ENCODE peak calls at places on chromosomes 4 and X, in nine cellular contexts. One of them, this sample, is unnamed.

GRCh38 chr4:11632015-11632414 is 203.3 kb upstream of the HS3ST1 start:
- DNase-seq in GM23338: no peak
- DNase-seq in T-helper 9 cell: no peak
- DNase-seq in CD4-positive, alpha-beta memory T cell: no peak
- DNase-seq in ACHN: no peak
- DNase-seq in SIG-M5: no peak
- DNase-seq in stimulated activated CD4-positive, alpha-beta T cell treated with anti-CD3 and anti-CD28 coated beads, TNF-alpha, amount 100 ng/mL, for 1 hour: no peak
- DNase-seq in effector CD4-positive, alpha-beta T cell: no peak
- DNase-seq in A172: no peak
- DNase-seq in this sample: no peak

GRCh38 chr4:128528793-128529553 is 241.4 kb upstream of the PGRMC2 start:
- DNase-seq in GM23338: peak
- DNase-seq in effector CD4-positive, alpha-beta T cell: no peak
- DNase-seq in T-helper 9 cell: no peak
- DNase-seq in A172: peak
- DNase-seq in CD4-positive, alpha-beta memory T cell: no peak
- DNase-seq in stimulated activated CD4-positive, alpha-beta T cell treated with anti-CD3 and anti-CD28 coated beads, TNF-alpha, amount 100 ng/mL, for 1 hour: no peak
- DNase-seq in SIG-M5: no peak
- DNase-seq in ACHN: peak
- DNase-seq in this sample: peak

GRCh38 chrX:153941331-153942252 is 2.9 kb downstream of the RENBP start:
- DNase-seq in SIG-M5: no peak
- DNase-seq in effector CD4-positive, alpha-beta T cell: no peak
- DNase-seq in ACHN: no peak
- DNase-seq in GM23338: peak
- DNase-seq in CD4-positive, alpha-beta memory T cell: no peak
- DNase-seq in stimulated activated CD4-positive, alpha-beta T cell treated with anti-CD3 and anti-CD28 coated beads, TNF-alpha, amount 100 ng/mL, for 1 hour: no peak
- DNase-seq in T-helper 9 cell: no peak
- DNase-seq in A172: no peak
- DNase-seq in this sample: no peak

GRCh38 chr4:108168672-108169562 is at the start of gene LEF1:
- DNase-seq in A172: peak
- DNase-seq in GM23338: peak
- DNase-seq in T-helper 9 cell: peak
- DNase-seq in CD4-positive, alpha-beta memory T cell: peak
- DNase-seq in stimulated activated CD4-positive, alpha-beta T cell treated with anti-CD3 and anti-CD28 coated beads, TNF-alpha, amount 100 ng/mL, for 1 hour: no peak
- DNase-seq in effector CD4-positive, alpha-beta T cell: peak
- DNase-seq in ACHN: peak
- DNase-seq in SIG-M5: no peak
- DNase-seq in this sample: peak

GRCh38 chr4:153514001-153514526 is 47.9 kb downstream of the TMEM131L start:
- DNase-seq in effector CD4-positive, alpha-beta T cell: no peak
- DNase-seq in ACHN: peak
- DNase-seq in stimulated activated CD4-positive, alpha-beta T cell treated with anti-CD3 and anti-CD28 coated beads, TNF-alpha, amount 100 ng/mL, for 1 hour: no peak
- DNase-seq in GM23338: no peak
- DNase-seq in CD4-positive, alpha-beta memory T cell: no peak
- DNase-seq in A172: peak
- DNase-seq in T-helper 9 cell: no peak
- DNase-seq in SIG-M5: no peak
- DNase-seq in this sample: peak

GRCh38 chr4:184680698-184681097 is 31.2 kb downstream of the PRIMPOL start:
- DNase-seq in SIG-M5: no peak
- DNase-seq in effector CD4-positive, alpha-beta T cell: no peak
- DNase-seq in CD4-positive, alpha-beta memory T cell: no peak
- DNase-seq in GM23338: no peak
- DNase-seq in A172: no peak
- DNase-seq in T-helper 9 cell: no peak
- DNase-seq in ACHN: no peak
- DNase-seq in stimulated activated CD4-positive, alpha-beta T cell treated with anti-CD3 and anti-CD28 coated beads, TNF-alpha, amount 100 ng/mL, for 1 hour: no peak
- DNase-seq in this sample: no peak

GRCh38 chr4:38869511-38869910 is 1.9 kb downstream of the FAM114A1 start:
- DNase-seq in T-helper 9 cell: no peak
- DNase-seq in stimulated activated CD4-positive, alpha-beta T cell treated with anti-CD3 and anti-CD28 coated beads, TNF-alpha, amount 100 ng/mL, for 1 hour: no peak
- DNase-seq in ACHN: no peak
- DNase-seq in GM23338: no peak
- DNase-seq in CD4-positive, alpha-beta memory T cell: no peak
- DNase-seq in SIG-M5: no peak
- DNase-seq in A172: no peak
- DNase-seq in effector CD4-positive, alpha-beta T cell: no peak
- DNase-seq in this sample: peak

GRCh38 chr4:169337510-169337909 is 66.8 kb upstream of the SH3RF1 start:
- DNase-seq in A172: no peak
- DNase-seq in stimulated activated CD4-positive, alpha-beta T cell treated with anti-CD3 and anti-CD28 coated beads, TNF-alpha, amount 100 ng/mL, for 1 hour: no peak
- DNase-seq in CD4-positive, alpha-beta memory T cell: no peak
- DNase-seq in effector CD4-positive, alpha-beta T cell: no peak
- DNase-seq in ACHN: no peak
- DNase-seq in T-helper 9 cell: no peak
- DNase-seq in GM23338: no peak
- DNase-seq in SIG-M5: no peak
- DNase-seq in this sample: peak

GRCh38 chrX:21723097-21723496 is 34.8 kb downstream of the SMPX start:
- DNase-seq in GM23338: peak
- DNase-seq in A172: peak
- DNase-seq in ACHN: no peak
- DNase-seq in CD4-positive, alpha-beta memory T cell: no peak
- DNase-seq in T-helper 9 cell: no peak
- DNase-seq in SIG-M5: no peak
- DNase-seq in effector CD4-positive, alpha-beta T cell: no peak
- DNase-seq in stimulated activated CD4-positive, alpha-beta T cell treated with anti-CD3 and anti-CD28 coated beads, TNF-alpha, amount 100 ng/mL, for 1 hour: no peak
- DNase-seq in this sample: no peak

GRCh38 chrX:40546870-40547269 is 33.9 kb upstream of the ATP6AP2 start:
- DNase-seq in GM23338: no peak
- DNase-seq in effector CD4-positive, alpha-beta T cell: no peak
- DNase-seq in T-helper 9 cell: no peak
- DNase-seq in stimulated activated CD4-positive, alpha-beta T cell treated with anti-CD3 and anti-CD28 coated beads, TNF-alpha, amount 100 ng/mL, for 1 hour: no peak
- DNase-seq in SIG-M5: no peak
- DNase-seq in CD4-positive, alpha-beta memory T cell: no peak
- DNase-seq in A172: no peak
- DNase-seq in ACHN: no peak
- DNase-seq in this sample: no peak

GRCh38 chrX:41559662-41560061 is 112.5 kb downstream of the NYX start:
- DNase-seq in SIG-M5: no peak
- DNase-seq in GM23338: no peak
- DNase-seq in effector CD4-positive, alpha-beta T cell: no peak
- DNase-seq in ACHN: no peak
- DNase-seq in A172: peak
- DNase-seq in CD4-positive, alpha-beta memory T cell: no peak
- DNase-seq in T-helper 9 cell: no peak
- DNase-seq in stimulated activated CD4-positive, alpha-beta T cell treated with anti-CD3 and anti-CD28 coated beads, TNF-alpha, amount 100 ng/mL, for 1 hour: no peak
- DNase-seq in this sample: peak

GRCh38 chr4:3781193-3781886 is 15.2 kb downstream of the ADRA2C start:
- DNase-seq in SIG-M5: no peak
- DNase-seq in CD4-positive, alpha-beta memory T cell: no peak
- DNase-seq in effector CD4-positive, alpha-beta T cell: no peak
- DNase-seq in ACHN: no peak
- DNase-seq in GM23338: peak
- DNase-seq in A172: no peak
- DNase-seq in stimulated activated CD4-positive, alpha-beta T cell treated with anti-CD3 and anti-CD28 coated beads, TNF-alpha, amount 100 ng/mL, for 1 hour: no peak
- DNase-seq in T-helper 9 cell: no peak
- DNase-seq in this sample: no peak

GRCh38 chr4:146342600-146343192 is 128.4 kb downstream of the REELD1 start:
- DNase-seq in GM23338: peak
- DNase-seq in T-helper 9 cell: no peak
- DNase-seq in CD4-positive, alpha-beta memory T cell: peak
- DNase-seq in SIG-M5: no peak
- DNase-seq in ACHN: peak
- DNase-seq in A172: no peak
- DNase-seq in stimulated activated CD4-positive, alpha-beta T cell treated with anti-CD3 and anti-CD28 coated beads, TNF-alpha, amount 100 ng/mL, for 1 hour: no peak
- DNase-seq in effector CD4-positive, alpha-beta T cell: peak
- DNase-seq in this sample: peak

GRCh38 chr4:54877006-54877405 is 219.2 kb downstream of the KIT start:
- DNase-seq in T-helper 9 cell: no peak
- DNase-seq in CD4-positive, alpha-beta memory T cell: no peak
- DNase-seq in stimulated activated CD4-positive, alpha-beta T cell treated with anti-CD3 and anti-CD28 coated beads, TNF-alpha, amount 100 ng/mL, for 1 hour: no peak
- DNase-seq in ACHN: no peak
- DNase-seq in SIG-M5: no peak
- DNase-seq in effector CD4-positive, alpha-beta T cell: no peak
- DNase-seq in A172: peak
- DNase-seq in GM23338: no peak
- DNase-seq in this sample: peak

GRCh38 chr4:77782102-77782835 is 36.9 kb downstream of the CNOT6L start:
- DNase-seq in ACHN: no peak
- DNase-seq in stimulated activated CD4-positive, alpha-beta T cell treated with anti-CD3 and anti-CD28 coated beads, TNF-alpha, amount 100 ng/mL, for 1 hour: no peak
- DNase-seq in T-helper 9 cell: no peak
- DNase-seq in SIG-M5: no peak
- DNase-seq in CD4-positive, alpha-beta memory T cell: no peak
- DNase-seq in effector CD4-positive, alpha-beta T cell: no peak
- DNase-seq in GM23338: no peak
- DNase-seq in A172: no peak
- DNase-seq in this sample: no peak